ENCODE peak calls at places on chromosomes 2 and 18, in seven cellular contexts. Y is heart left ventricle; A is endodermal cell; H is naive thymus-derived CD4-positive, alpha-beta T cell; Z is tibial artery; C is HCT116; M is ascending aorta. L is an unnamed sample. For H3K4me1, the result is how much of the 10 kb centered on the place peaks cover.

GRCh38 chr2:216001201-216001600 is 12.2 kb downstream of the MREG start:
- DNase-seq in A (no peak), H (no peak), Z (no peak), Y (no peak), M (no peak), C (no peak), L (no peak)

GRCh38 chr2:96131152-96131817 is 7.0 kb downstream of the ASTL start:
- DNase-seq in Y (no peak), A (no peak), M (no peak), Z (no peak), C (no peak), H (no peak), L (no peak)

GRCh38 chr2:84938194-84938879 is 32.6 kb upstream of the KCMF1 start:
- DNase-seq in Y (no peak), H (peak), M (no peak), Z (no peak), C (peak), A (no peak), L (peak)

GRCh38 chr2:238154570-238154969 is 4.2 kb upstream of the ERFE start:
- DNase-seq in A (no peak), Z (no peak), Y (peak), H (no peak), C (no peak), M (no peak), L (no peak)

GRCh38 chr2:97844311-97844859 is 131.0 kb downstream of the ZAP70 start:
- DNase-seq in C (no peak), M (no peak), Z (no peak), Y (no peak), A (no peak), H (no peak), L (no peak)

GRCh38 chr18:13222371-13223281 is 4.1 kb downstream of the LDLRAD4 start:
- DNase-seq in M (no peak), C (no peak), A (no peak), Z (peak), H (no peak), Y (peak), L (no peak)

GRCh38 chr2:29691386-29691950 is 229.9 kb downstream of the ALK start:
- DNase-seq in Y (no peak), C (no peak), M (no peak), Z (no peak), H (no peak), A (no peak), L (no peak)

GRCh38 chr2:27154481-27154880 is 5.7 kb downstream of the TCF23 start:
- DNase-seq in Z (no peak), M (no peak), A (no peak), H (no peak), Y (no peak), C (no peak), L (no peak)

GRCh38 chr2:76640905-76641304 is 881.3 kb downstream of the LRRTM4 start:
- DNase-seq in M (no peak), H (no peak), Z (no peak), Y (no peak), C (no peak), A (no peak), L (no peak)

GRCh38 chr2:109246176-109246575 is 117.2 kb downstream of the SH3RF3 start:
- DNase-seq in Z (no peak), H (no peak), M (no peak), A (no peak), Y (no peak), C (no peak), L (no peak)

GRCh38 chr2:27752551-27753237 is 18.8 kb upstream of the MRPL33 start:
- DNase-seq in C (no peak), Z (no peak), M (no peak), Y (no peak), H (no peak), A (peak), L (no peak)

GRCh38 chr2:140988597-140988996 is 1142.2 kb downstream of the LRP1B start:
- DNase-seq in Z (no peak), A (no peak), M (no peak), H (no peak), C (no peak), Y (no peak), L (no peak)

GRCh38 chr18:904135-905090 is at the start of gene ADCYAP1:
- DNase-seq in Y (peak), H (no peak), Z (no peak), C (no peak), A (peak), M (no peak), L (no peak)

GRCh38 chr2:216350214-216350789 is 22.0 kb downstream of the MARCHF4 start:
- DNase-seq in M (no peak), Y (no peak), Z (no peak), A (no peak), H (no peak), C (no peak), L (peak)

GRCh38 chr18:58584219-58585127 is 44.4 kb downstream of the ALPK2 start:
- DNase-seq in C (no peak), A (peak), M (no peak), Z (no peak), H (no peak), Y (no peak), L (peak)

GRCh38 chr2:81658227-81658626 is 1353.7 kb upstream of the LRRTM1 start:
- DNase-seq in C (peak), H (no peak), A (no peak), Y (no peak), Z (no peak), M (no peak), L (no peak)

GRCh38 chr18:8705941-8706544 is 687 bp downstream of the MTCL1 start:
- DNase-seq in Z (no peak), A (peak), C (no peak), Y (peak), M (no peak), H (no peak), L (no peak)

GRCh38 chr2:173132531-173132930 is 56.9 kb downstream of the MAP3K20 start:
- DNase-seq in C (no peak), A (no peak), Z (no peak), H (no peak), Y (no peak), M (no peak), L (no peak)

GRCh38 chr2:43269074-43269572 is 42.7 kb upstream of the ZFP36L2 start:
- DNase-seq in Z (peak), H (no peak), M (peak), C (no peak), Y (peak), A (peak), L (no peak)

GRCh38 chr2:43266692-43267091 is 40.3 kb upstream of the ZFP36L2 start:
- DNase-seq in Z (peak), C (no peak), A (no peak), M (peak), Y (peak), H (no peak), L (peak)

GRCh38 chr2:43267393-43267792 is 41.0 kb upstream of the ZFP36L2 start:
- DNase-seq in A (no peak), Y (no peak), H (no peak), Z (no peak), C (no peak), M (no peak), L (no peak)

GRCh38 chr2:43269706-43270105 is 43.3 kb upstream of the ZFP36L2 start:
- DNase-seq in Y (peak), A (no peak), C (no peak), Z (peak), H (no peak), M (peak), L (no peak)

GRCh38 chr2:43268066-43268971 is 41.9 kb upstream of the ZFP36L2 start:
- DNase-seq in M (no peak), A (no peak), H (no peak), Z (peak), Y (no peak), C (no peak), L (no peak)
- H3K27ac ChIP-seq in M (peak), A (no peak), H (no peak), Z (peak), Y (peak), C (no peak), L (no peak)

DNA sequence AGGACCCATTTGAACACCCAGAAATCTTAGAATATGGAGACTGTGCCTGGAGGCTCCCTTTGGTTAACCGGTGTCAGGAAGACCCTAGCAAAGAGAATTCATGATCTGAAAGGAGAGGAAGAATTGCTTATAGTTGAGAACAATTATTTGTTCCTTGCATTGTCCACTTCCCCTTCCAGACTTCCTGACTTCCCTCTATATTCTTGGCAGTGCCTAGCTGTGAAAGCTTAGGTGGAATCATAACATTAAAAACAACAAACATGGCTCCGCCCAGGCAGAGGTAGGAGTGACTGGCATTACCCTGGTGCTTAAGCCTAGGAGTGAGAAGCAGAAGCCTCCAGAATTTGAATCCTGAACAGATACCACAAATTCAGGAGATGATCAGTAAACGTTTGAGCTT is 1.9 kb downstream of the TTL start:
- DNase-seq in Y (no peak), H (no peak), Z (no peak), A (no peak), M (no peak), C (no peak), L (no peak)
- H3K4me3 ChIP-seq in Y (no peak), H (peak), Z (no peak), A (peak), M (no peak), C (peak), L (peak)

GRCh38 chr2:197265931-197266330 is 44.6 kb downstream of the ANKRD44 start:
- DNase-seq in M (no peak), Y (no peak), A (no peak), Z (no peak), C (no peak), H (no peak), L (no peak)
- H3K4me1 ChIP-seq in M (under half), Y (under half), A (under half), Z (under half), C (under half), H (half or more), L (under half)

DNA sequence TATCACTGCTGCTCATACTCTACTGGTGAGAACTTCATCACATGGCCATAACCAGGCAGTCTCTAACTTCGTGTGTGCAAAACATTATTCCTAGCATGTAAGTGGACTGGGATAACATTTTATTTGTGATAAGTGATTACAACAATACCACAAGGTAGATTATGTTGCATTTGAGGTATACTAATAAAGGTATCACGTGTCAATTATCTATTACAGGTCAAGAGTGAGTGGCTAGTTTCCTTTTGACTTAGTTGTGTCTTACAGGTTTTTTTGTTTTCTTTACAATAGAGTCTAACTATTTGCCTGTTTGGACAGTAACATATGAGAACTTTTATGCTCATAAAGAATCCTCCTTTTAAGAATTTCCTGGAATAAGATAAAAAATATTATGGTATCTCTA is 67.2 kb upstream of the DSC1 start:
- DNase-seq in Y (no peak), Z (no peak), H (no peak), M (no peak), C (no peak), A (no peak), L (no peak)
- H3K27ac ChIP-seq in Y (no peak), Z (no peak), H (no peak), M (no peak), C (peak), A (no peak), L (no peak)

DNA sequence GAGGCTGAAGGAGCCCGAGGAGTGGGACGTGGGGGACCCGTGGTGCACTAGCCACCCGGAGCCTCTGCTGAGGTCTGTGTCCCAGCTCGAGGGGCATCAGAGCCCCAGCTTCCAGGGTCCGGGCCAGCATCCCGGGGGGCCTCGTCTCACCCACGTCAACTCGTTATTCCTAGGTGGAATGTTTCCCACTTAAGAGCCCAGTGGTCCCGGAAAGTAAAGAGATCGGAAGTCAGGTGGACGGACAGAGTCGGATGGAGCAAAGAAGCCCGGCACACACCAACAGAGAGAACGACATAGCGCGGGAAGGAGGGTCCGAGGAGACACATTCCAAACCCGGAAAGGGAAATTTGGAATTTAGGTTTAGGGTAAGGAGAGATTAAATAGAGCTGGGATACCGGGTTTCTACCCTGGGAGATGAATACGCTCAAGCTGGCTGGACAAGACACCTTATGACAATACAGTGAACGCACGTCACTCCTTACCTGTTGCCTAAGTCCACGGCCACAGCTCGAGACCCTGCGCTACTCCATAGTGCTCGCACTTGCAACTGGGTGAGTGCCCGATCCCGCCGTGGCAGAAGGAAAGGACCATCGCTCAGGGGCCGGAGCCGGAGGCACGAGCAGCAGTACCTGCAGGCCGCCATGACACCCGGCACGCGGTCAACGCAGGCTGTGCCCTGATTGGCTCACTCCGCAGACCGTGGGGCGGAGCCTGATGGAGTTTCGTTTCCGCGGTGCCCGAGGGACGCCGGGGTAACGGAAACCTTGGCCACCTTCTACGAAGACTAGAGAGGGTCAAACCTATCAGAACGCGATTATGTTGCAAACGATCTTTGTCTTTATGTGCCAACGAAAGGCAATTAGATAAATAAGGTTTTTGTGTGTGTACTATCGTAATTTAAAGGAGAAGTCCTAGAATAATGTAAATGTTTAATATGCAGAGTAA is at the start of gene PNPT1:
- DNase-seq in Y (peak), Z (peak), A (peak), C (peak), M (peak), H (peak), L (peak)
- H3K4me3 ChIP-seq in Y (peak), Z (peak), A (peak), C (peak), M (peak), H (peak), L (peak)

DNA sequence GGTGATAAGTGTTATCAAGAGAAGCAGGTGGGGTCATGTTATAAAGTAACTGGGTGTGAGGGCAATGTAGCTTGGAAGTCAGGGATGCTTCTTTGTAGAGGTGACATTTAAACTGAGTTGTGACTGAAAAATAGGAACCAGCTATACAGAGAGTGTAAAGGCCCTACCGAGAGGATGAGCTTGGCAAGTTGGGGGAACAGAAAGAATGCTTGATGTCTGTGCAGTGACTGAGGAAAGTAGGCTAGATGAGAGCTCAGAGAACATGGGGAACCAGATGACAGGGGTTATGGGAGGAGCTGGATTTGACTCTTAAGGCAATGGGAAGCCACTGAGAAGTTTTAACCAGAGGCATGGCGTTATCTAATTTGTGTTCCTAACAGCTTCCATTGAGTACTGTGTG is 115.3 kb downstream of the DOCK10 start:
- DNase-seq in M (no peak), Y (no peak), A (no peak), Z (no peak), C (no peak), H (no peak), L (no peak)
- H3K4me1 ChIP-seq in M (under half), Y (under half), A (under half), Z (half or more), C (under half), H (half or more), L (under half)

GRCh38 chr2:154698789-154699559 is 479 bp downstream of the KCNJ3 start:
- DNase-seq in H (no peak), C (no peak), Z (no peak), A (no peak), Y (peak), M (no peak), L (no peak)

GRCh38 chr2:154699560-154699901 is 1.0 kb downstream of the KCNJ3 start:
- DNase-seq in H (no peak), C (no peak), Z (no peak), Y (no peak), A (no peak), M (no peak), L (no peak)

GRCh38 chr2:154696771-154697170 is 1.7 kb upstream of the KCNJ3 start:
- DNase-seq in H (no peak), M (no peak), Z (no peak), C (no peak), Y (no peak), A (no peak), L (no peak)

GRCh38 chr2:154697422-154698237 is 865 bp upstream of the KCNJ3 start:
- DNase-seq in A (peak), Z (peak), H (no peak), C (no peak), Y (peak), M (no peak), L (no peak)

DNA sequence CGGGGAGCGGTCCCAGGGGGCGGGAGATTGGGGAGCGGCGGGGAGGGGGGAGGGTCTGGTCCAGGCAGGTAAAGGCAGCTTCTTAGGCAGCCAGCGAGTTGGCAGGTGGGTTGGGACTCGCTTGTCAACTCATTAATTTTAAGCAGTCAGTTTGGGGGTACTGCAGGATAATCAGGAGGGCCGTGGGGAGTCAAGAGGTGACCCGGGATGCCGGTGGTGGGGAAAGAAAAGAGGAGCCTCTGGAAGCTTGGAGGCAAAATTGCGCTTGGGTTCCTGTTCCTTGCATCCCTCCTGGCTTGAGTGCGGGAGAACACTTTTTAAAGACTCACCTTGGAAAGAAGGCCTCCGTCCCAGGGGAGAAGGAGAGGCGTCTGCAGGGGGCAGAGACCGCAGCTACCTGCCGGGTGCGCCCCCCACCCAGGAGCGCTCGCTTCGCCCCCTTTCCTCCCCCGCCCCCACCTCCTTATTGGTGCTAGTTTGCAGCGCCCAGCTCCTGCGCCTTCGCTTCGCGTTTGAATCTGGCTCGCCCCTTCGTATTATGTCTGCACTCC is at the start of gene KCNJ3:
- DNase-seq in H (no peak), M (no peak), A (peak), Y (no peak), C (no peak), Z (no peak), L (no peak)
- H3K27ac ChIP-seq in H (no peak), M (peak), A (no peak), Y (no peak), C (no peak), Z (peak), L (no peak)

GRCh38 chr2:19649785-19650380 is 251.9 kb downstream of the TTC32 start:
- DNase-seq in Z (peak), C (no peak), Y (no peak), M (no peak), H (no peak), A (no peak), L (no peak)
- H3K4me3 ChIP-seq in Z (no peak), C (no peak), Y (no peak), M (no peak), H (no peak), A (no peak), L (no peak)

DNA sequence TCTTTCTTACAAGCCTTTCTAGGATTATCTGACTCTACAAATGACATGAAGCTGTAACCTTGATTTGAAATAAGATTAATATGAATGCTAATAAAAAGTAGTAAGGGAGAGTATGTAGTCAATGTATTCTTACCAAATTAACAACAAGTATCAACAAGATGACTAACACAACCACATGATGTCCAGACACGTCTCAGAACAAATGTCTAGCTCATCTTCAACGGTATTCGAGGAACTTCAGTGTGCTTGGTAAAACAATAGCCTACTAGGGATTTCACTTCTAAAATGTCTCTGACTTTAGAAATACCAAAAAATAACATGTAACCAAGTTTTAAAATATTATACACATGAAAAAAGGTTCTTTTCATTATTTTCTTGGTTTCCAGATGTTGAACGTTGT is 3.4 kb downstream of the HDLBP start:
- DNase-seq in H (no peak), Y (no peak), A (no peak), Z (no peak), M (no peak), C (no peak), L (no peak)
- H3K4me1 ChIP-seq in H (under half), Y (under half), A (under half), Z (under half), M (under half), C (under half), L (under half)